ENCODE peak calls at places on chromosomes 11 and 22, in seven cellular contexts. W, R, G, M, Z, K and U are unnamed samples.

GRCh38 chr11:65869643-65870306 is 2.8 kb downstream of the EFEMP2 start:
- DNase-seq in G (peak; percentile 44), W (no peak), Z (no peak), R (no peak), M (no peak), K (no peak), U (no peak)

GRCh38 chr11:126746443-126746842 is 254.1 kb downstream of the KIRREL3 start:
- DNase-seq in Z (no peak), R (no peak), K (no peak), W (no peak), M (no peak), G (no peak), U (no peak)

GRCh38 chr11:102230186-102230585 is 87.1 kb upstream of the BIRC3 start:
- DNase-seq in R (no peak), Z (no peak), G (no peak), K (no peak), M (no peak), W (no peak), U (no peak)

GRCh38 chr11:16402654-16403447 is 46.5 kb upstream of the SOX6 start:
- DNase-seq in Z (no peak), M (no peak), R (no peak), G (no peak), K (no peak), W (no peak), U (no peak)

GRCh38 chr22:46072030-46072881 is 78.1 kb upstream of the PPARA start:
- DNase-seq in R (peak; percentile 76), K (no peak), M (peak; percentile 75), W (peak; percentile 72), G (no peak), Z (peak; percentile 44), U (peak; percentile 69)

GRCh38 chr11:70127653-70128434 is 49.7 kb downstream of the ANO1 start:
- DNase-seq in K (no peak), Z (no peak), G (no peak), R (no peak), W (no peak), M (no peak), U (no peak)

GRCh38 chr22:45302047-45302446 is 7.7 kb upstream of the FAM118A start:
- DNase-seq in W (no peak), G (no peak), Z (no peak), R (no peak), K (no peak), M (no peak), U (no peak)

GRCh38 chr11:6315811-6316425 is 4.4 kb downstream of the CAVIN3 start:
- DNase-seq in M (peak; percentile 25), R (peak; percentile 54), G (peak; percentile 60), W (peak; percentile 59), K (peak; percentile 71), Z (peak; percentile 35), U (peak; percentile 66)

GRCh38 chr11:16096336-16096735 is 260.0 kb downstream of the SOX6 start:
- DNase-seq in R (no peak), W (no peak), G (no peak), K (no peak), M (no peak), Z (no peak), U (no peak)

GRCh38 chr11:102430158-102430836 is 22.3 kb downstream of the TMEM123 start:
- DNase-seq in Z (no peak), M (no peak), W (no peak), K (no peak), R (no peak), G (no peak), U (no peak)

GRCh38 chr22:19693581-19693980 is 20.7 kb upstream of the SEPTIN5 start:
- DNase-seq in R (no peak), G (no peak), M (no peak), Z (no peak), W (no peak), K (no peak), U (no peak)

GRCh38 chr11:72780291-72781062 is 13.4 kb downstream of the STARD10 start:
- DNase-seq in R (no peak), W (no peak), K (no peak), Z (no peak), G (no peak), M (no peak), U (no peak)

GRCh38 chr11:3920148-3920852 is 64.8 kb downstream of the STIM1 start:
- DNase-seq in K (peak; percentile 82), R (no peak), W (no peak), Z (peak; percentile 47), G (no peak), M (no peak), U (no peak)

GRCh38 chr11:1559103-1559951 is 12.7 kb downstream of the DUSP8 start:
- DNase-seq in Z (peak; percentile 72), M (peak; percentile 92), G (peak; percentile 55), W (peak; percentile 97), K (no peak), R (peak; percentile 90), U (peak; percentile 99)
- TF ChIP-seq POLR2A in Z (peak; percentile 55), M (no peak), G (no peak), W (peak; percentile 47), K (no peak), R (no peak), U (peak; percentile 70)

GRCh38 chr22:39518124-39518786 is 2.1 kb upstream of the ATF4 start:
- DNase-seq in K (no peak), W (no peak), M (no peak), R (no peak), G (no peak), Z (no peak), U (no peak)

GRCh38 chr22:39520054-39520873 is at the start of gene ATF4:
- DNase-seq in K (peak; percentile 97), W (peak; percentile 99), M (peak; percentile 98), Z (peak; percentile 96), G (peak; percentile 97), R (peak; percentile 98), U (peak; percentile 99)

GRCh38 chr22:39520874-39521857 is 804 bp downstream of the ATF4 start:
- DNase-seq in G (peak; percentile 83), M (peak; percentile 69), W (peak; percentile 82), Z (peak; percentile 69), R (peak; percentile 88), K (peak; percentile 84), U (peak; percentile 77)

GRCh38 chr22:39518996-39519680 is 1.2 kb upstream of the ATF4 start:
- DNase-seq in R (no peak), G (no peak), K (peak; percentile 62), Z (no peak), W (no peak), M (no peak), U (no peak)

DNA sequence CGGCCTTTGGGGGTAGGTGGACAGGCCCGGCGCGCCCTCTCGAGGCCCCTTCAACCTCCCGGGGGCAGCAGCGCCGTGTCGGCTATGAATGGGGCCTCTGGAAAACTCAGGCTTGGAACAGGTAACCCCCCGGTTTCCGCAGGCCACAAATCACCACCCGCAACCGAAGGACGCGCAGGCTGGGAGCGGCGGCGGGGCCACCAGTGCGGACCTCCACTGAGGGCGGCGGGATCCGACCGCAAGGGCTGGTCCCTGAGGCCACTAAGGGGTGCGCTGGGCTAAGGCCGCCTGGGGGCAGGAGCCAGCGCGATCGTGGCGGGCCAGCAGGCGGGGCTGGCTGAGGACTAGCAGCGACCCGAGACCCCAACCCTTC is 695 bp upstream of the ATF4 start:
- DNase-seq in G (no peak), R (peak; percentile 72), M (no peak), K (peak; percentile 70), W (peak; percentile 77), Z (peak; percentile 52), U (peak; percentile 64)
- TF ChIP-seq POLR2A in G (peak; percentile 76), R (no peak), M (peak; percentile 54), K (no peak), W (peak; percentile 62), Z (peak; percentile 41), U (no peak)

GRCh38 chr11:68215524-68216170 is 2.6 kb upstream of the KMT5B start:
- DNase-seq in W (no peak), K (no peak), R (no peak), G (no peak), Z (no peak), M (no peak), U (no peak)

GRCh38 chr11:68214173-68215086 is 1.3 kb upstream of the KMT5B start:
- DNase-seq in M (peak; percentile 35), R (no peak), Z (no peak), W (peak; percentile 36), G (peak; percentile 62), K (no peak), U (peak; percentile 33)

GRCh38 chr11:68215087-68215445 is 2.0 kb upstream of the KMT5B start:
- DNase-seq in Z (no peak), M (peak; percentile 51), G (peak; percentile 30), K (peak; percentile 26), R (no peak), W (peak; percentile 23), U (peak; percentile 22)

GRCh38 chr11:68213555-68214172 is 568 bp upstream of the KMT5B start:
- DNase-seq in M (peak; percentile 80), W (peak; percentile 88), Z (peak; percentile 79), G (peak; percentile 92), K (peak; percentile 92), R (peak; percentile 94), U (peak; percentile 90)

DNA sequence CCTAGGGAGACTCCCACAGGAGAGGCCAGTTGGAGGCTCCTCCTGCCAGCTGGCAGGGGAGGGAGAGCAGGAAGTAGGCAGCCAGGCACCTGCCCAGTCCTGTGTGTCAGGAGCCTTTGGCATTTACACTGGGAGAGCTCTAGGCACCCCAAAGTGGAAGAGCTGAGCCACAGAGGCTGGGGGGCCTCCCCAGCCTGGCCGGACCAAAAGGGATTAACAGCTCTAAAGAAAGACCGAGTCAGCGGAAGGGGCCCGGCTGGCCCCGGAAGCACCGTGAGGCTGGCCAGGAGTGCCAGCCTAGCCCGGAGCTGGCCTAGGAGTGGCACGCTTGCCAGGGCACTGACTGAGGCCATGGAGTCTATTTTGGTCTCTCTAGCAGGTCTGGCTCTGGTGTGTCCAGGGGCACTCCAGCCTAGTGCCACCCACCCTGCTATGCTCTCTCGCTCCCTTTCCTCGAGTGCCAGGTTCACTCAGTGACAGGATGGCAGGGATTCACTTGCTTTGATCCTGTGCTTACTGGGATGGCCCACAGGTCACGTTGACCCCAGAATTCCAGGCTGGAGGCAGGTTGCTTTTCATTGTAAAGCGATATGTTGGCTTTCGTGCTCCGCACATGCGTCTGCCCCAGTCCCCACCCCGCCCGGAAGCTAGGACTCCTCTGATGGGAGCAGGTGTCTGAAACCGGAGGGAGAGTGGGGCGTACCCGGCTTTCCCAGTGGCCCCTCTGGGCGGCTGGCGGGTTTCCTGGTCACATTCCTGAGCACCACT is 3.3 kb upstream of the KMT5B start:
- DNase-seq in W (no peak), K (no peak), G (no peak), Z (no peak), M (peak; percentile 60), R (peak; percentile 26), U (peak; percentile 34)
- TF ChIP-seq POLR2A in W (no peak), K (no peak), G (no peak), Z (no peak), M (no peak), R (no peak), U (no peak)

DNA sequence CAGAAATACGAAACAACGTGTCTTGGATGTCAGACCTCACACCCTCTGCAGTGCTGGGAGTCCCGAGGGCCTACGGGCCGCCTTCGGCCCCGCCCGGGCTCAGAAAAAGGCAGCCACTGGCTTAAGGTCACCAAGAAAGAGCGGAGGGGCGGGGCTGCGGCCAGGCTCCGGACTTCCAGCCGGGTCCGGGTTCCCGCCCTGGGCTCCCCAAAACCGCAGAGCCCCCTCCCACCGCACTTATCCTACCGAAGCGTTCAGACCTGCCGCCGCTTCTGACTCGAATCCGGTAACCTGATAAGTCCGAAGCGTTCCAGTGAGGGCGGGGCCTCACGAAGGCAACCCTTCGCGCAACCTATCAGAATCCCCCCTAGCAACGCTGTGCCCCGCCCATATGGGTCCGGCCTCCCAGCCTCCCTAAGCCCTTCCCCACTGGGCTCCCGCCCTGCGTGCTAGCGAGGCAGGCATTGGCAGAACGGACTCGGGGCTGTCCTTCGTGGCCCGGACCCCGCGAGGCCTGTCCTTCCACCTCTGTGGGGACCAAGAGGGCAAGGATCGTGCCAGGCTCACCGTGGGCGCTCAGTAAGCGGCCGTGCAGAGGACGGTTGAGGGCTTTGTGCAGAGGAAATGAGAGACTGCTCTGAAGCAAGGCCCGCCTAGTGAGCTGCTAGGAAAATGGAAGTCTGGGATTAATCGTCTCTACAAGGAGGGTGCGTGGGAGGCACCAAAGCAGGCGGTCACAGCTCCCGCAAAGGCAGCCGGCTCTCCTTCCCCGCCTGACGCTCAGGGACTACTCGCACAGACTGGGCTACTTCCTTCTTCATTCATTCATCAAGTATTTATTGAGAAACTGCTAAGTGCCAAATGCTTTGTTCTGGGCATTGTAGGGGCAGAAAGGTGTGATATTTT is at the start of gene NAGA:
- DNase-seq in G (peak; percentile 93), R (peak; percentile 96), M (peak; percentile 96), W (peak; percentile 98), Z (peak; percentile 94), K (peak; percentile 98), U (peak; percentile 96)
- TF ChIP-seq POLR2A in G (peak; percentile 95), R (no peak), M (no peak), W (peak; percentile 92), Z (peak; percentile 93), K (peak; percentile 84), U (peak; percentile 58)